ENCODE peak calls at places on chromosomes 13 and 19, in four cellular contexts. T is fibroblast of lung, I is PC-3, Z is IMR-90. X is an unnamed sample.

GRCh38 chr19:21568816-21569496 is 63.6 kb downstream of the ZNF429 start:
- DNase-seq in T (peak), I (no peak), Z (peak), X (peak)

GRCh38 chr19:45250832-45251451 is at the start of gene MARK4:
- DNase-seq in T (peak), I (peak), Z (peak), X (peak)

GRCh38 chr13:71169125-71169524 is 697.9 kb downstream of the DACH1 start:
- DNase-seq in T (peak), I (no peak), Z (no peak), X (no peak)

GRCh38 chr13:70237131-70237530 is 128.9 kb upstream of the KLHL1 start:
- DNase-seq in T (no peak), I (no peak), Z (no peak), X (no peak)

GRCh38 chr19:18940791-18941627 is at the start of gene HOMER3:
- DNase-seq in T (peak), I (peak), Z (peak), X (peak)

GRCh38 chr19:7109678-7110289 is 40.3 kb downstream of the ZNF557 start:
- DNase-seq in T (no peak), I (no peak), Z (no peak), X (no peak)

GRCh38 chr13:113932060-113932459 is 41.8 kb downstream of the C13orf46 start:
- DNase-seq in T (no peak), I (no peak), Z (no peak), X (peak)

GRCh38 chr13:39263033-39263432 is 224.8 kb downstream of the NHLRC3 start:
- DNase-seq in T (peak), I (peak), Z (peak), X (no peak)

GRCh38 chr13:46295531-46296464 is 84.1 kb downstream of the LRRC63 start:
- DNase-seq in T (peak), I (peak), Z (peak), X (no peak)

GRCh38 chr13:42361701-42362100 is 89.7 kb downstream of the AKAP11 start:
- DNase-seq in T (peak), I (no peak), Z (no peak), X (no peak)

GRCh38 chr13:99418663-99419140 is 82.6 kb upstream of the TM9SF2 start:
- DNase-seq in T (no peak), I (no peak), Z (no peak), X (no peak)

GRCh38 chr13:98080280-98080679 is 62.6 kb upstream of the FARP1 start:
- DNase-seq in T (no peak), I (no peak), Z (no peak), X (no peak)

GRCh38 chr19:12603714-12604113 is 6.9 kb downstream of the ZNF490 start:
- DNase-seq in T (peak), I (no peak), Z (peak), X (no peak)

GRCh38 chr13:76965759-76966421 is 17.6 kb downstream of the ACOD1 start:
- DNase-seq in T (peak), I (peak), Z (peak), X (no peak)

GRCh38 chr13:35292329-35292728 is 184.2 kb downstream of the MAB21L1 start:
- DNase-seq in T (no peak), I (no peak), Z (no peak), X (no peak)

GRCh38 chr13:98262307-98262706 is 85.2 kb upstream of the RNF113B start:
- DNase-seq in T (no peak), I (no peak), Z (no peak), X (no peak)

GRCh38 chr19:16582486-16583261 is 10.5 kb upstream of the SLC35E1 start:
- DNase-seq in T (no peak), I (no peak), Z (no peak), X (no peak)

GRCh38 chr19:16579381-16579780 is 7.2 kb upstream of the SLC35E1 start:
- DNase-seq in T (no peak), I (no peak), Z (no peak), X (no peak)

GRCh38 chr19:16581145-16581970 is 9.1 kb upstream of the SLC35E1 start:
- DNase-seq in T (no peak), I (no peak), Z (no peak), X (no peak)

GRCh38 chr19:16584825-16585801 is 12.9 kb upstream of the SLC35E1 start:
- DNase-seq in T (no peak), I (no peak), Z (no peak), X (no peak)

DNA sequence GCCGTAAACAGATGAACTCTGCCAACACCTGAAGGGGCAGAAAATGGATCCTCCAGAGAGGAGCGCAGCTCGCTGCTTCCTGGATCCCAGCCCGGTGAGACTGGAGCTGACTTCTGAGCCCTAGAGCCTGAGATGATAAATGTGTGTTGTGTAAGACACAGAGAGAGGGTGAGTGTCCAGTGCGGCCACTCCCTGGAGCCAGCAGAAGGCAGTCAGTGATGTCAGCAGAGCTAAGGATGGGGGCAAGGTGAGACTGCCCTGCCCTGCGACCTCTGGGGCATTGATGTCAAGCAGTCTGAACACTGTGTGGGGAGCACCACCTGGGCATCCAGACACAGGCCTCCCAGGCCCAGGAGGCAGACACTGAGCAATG is 9.7 kb upstream of the SLC35E1 start:
- DNase-seq in T (peak), I (no peak), Z (peak), X (no peak)
- H3K9ac ChIP-seq in T (no peak), I (no peak), Z (no peak), X (peak)

GRCh38 chr19:52291781-52292180 is 5.2 kb upstream of the ZNF480 start:
- DNase-seq in T (no peak), I (no peak), Z (no peak), X (no peak)

GRCh38 chr19:52297601-52298358 is 811 bp downstream of the ZNF480 start:
- DNase-seq in T (peak), I (no peak), Z (peak), X (no peak)

GRCh38 chr19:52296400-52296772 is 583 bp upstream of the ZNF480 start:
- DNase-seq in T (no peak), I (peak), Z (no peak), X (no peak)

DNA sequence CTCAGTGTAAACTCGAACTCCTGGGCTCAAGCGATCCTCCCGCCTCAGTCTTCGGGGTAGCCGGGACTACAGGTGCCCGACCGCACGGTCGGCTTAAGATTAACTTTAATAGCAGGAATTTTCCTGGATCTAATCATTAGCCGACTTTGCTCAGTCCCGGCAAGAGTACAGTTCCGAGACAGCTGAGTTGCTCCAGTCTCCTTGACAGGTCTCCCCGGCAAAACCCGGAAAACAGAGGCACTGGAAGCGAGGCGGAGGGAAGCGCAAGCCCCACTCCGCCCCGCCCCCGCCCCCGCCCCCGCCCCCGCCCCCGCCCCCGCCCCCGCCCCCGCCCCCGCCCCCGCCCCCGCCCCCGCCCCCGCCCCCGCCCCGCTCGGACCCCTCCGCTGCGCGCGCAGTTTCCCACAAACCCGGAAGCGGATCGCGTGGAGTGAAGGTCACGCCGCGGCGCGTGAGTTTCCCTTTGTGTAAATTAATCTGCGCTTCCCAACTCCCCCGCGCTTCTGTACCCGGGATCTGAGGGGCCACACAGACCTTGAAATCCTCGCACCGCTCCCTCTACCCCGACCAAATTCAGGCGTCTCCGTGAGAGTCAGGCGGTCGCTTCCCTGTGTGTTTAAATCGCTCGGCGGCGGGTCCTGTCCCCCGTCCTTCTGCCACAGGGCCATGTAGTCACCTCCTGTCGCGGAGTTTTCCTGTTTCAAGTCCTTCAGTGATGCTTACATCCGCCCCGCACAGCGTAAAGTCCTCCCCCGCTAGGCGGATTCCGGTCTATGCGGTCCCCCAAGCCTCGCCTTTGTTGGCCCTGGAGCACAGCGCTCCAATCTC is at the start of gene ZNF480:
- DNase-seq in T (peak), I (peak), Z (peak), X (peak)
- TF ChIP-seq CTCF in T (no peak), I (no peak), Z (peak), X (peak)

GRCh38 chr19:50331187-50332013 is 2.2 kb upstream of the KCNC3 start:
- DNase-seq in T (no peak), I (no peak), Z (no peak), X (no peak)
- H3K4me3 ChIP-seq in T (no peak), I (peak), Z (no peak), X (peak)

DNA sequence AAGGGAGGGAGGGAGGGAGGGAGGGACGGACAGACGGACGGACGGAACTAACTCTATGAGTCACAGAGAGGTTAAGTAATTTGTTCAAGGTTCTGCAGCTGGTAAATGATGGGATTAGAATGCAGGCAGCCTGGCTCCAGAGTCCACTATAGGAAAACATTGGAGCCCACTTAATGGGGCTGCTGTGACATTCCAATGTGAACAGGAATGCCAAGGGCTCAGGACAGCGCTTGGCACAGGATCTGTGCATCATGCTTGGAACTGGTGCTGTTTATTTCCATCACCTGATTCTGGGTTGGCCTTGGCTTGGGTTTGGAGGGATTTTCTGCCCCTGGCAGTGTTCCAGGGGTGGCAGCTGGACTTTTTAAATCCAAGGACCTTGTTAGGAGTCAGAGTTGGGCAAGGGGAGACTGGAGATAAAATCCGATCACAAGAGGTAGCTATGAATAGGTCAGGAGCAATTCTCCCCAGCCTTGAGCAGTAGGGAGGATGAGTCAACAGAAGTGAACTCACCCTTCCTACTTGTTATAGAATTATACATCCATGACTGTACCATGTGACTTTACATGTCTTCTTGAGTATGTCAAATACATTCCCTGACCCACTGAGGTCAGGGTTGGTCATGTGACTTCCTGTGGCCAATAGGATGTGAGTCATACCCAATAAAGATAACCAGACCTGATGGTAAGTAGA is 7.8 kb upstream of the HIF3A start:
- DNase-seq in T (peak), I (peak), Z (peak), X (no peak)
- H3K9ac ChIP-seq in T (no peak), I (peak), Z (no peak), X (no peak)

DNA sequence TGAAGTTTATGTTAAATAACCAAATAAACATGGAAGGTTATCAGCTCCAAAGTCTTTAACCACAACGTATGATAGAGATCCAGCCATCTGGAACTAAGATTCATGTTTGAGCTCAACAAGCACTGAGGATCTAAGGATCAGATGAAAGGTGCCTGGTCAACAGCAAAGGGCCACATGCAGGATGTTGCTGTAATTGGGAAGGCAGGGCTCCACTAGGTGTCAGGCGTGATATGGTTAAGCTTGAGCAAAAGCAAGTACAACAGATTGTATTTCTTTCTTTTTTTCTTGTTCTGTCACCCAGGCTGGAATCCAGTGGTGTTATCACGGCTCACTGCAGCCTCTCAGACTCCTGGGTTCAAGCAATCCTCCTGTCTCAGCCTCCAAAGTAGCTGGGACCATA is 12.0 kb downstream of the EBPL start:
- DNase-seq in T (peak), I (no peak), Z (peak), X (no peak)
- TF ChIP-seq CTCF in T (peak), I (peak), Z (peak), X (peak)

DNA sequence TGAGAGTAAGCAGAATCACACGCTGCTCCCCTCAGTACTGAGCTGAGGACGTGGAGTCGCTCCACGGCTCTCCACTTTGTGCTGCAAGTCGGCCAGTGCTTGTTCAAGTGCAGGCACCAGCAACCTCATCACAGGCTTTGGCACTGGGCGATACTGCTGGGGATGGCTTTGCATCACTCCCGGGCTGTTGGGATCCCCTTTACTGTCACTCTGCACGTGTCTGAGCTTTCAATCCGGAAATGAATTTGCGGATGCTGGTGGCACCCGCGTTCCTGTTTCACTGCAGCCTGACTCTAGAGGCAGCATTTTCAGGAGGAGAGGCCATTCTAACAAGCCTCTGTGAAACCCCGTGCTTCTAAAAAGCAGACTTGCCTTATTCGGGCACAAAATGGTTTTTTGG is 19.1 kb downstream of the SMARCA4 start:
- DNase-seq in T (peak), I (no peak), Z (no peak), X (no peak)
- H3K4me3 ChIP-seq in T (peak), I (no peak), Z (no peak), X (peak)

GRCh38 chr13:51921790-51922740 is 60.3 kb downstream of the CCDC70 start:
- DNase-seq in T (peak), I (no peak), Z (peak), X (no peak)

GRCh38 chr13:51919531-51919930 is 57.8 kb downstream of the CCDC70 start:
- DNase-seq in T (no peak), I (peak), Z (no peak), X (no peak)

GRCh38 chr13:51922771-51923480 is 61.2 kb downstream of the CCDC70 start:
- DNase-seq in T (no peak), I (no peak), Z (no peak), X (no peak)

GRCh38 chr13:51920786-51921185 is 59.0 kb downstream of the CCDC70 start:
- DNase-seq in T (no peak), I (no peak), Z (no peak), X (no peak)

DNA sequence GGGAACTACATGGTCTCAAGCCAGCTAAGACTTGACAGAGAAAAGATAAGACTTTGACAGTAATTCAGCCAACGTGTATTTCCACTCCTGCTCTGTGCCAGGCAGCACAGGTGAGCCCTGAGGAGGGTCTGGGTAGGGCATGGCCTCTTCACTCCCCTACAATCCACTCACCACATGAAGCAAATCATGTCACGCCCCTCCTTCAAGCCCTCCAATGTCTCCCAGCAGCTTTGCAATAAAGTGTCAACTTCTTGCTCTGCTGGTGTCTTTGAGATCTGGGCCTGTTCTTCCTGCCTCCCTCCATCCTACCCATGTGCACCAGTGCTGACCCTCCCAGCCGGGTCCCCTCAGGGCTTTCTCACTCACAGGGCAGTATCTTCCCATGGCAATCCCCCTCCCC is 58.5 kb downstream of the CCDC70 start:
- DNase-seq in T (no peak), I (no peak), Z (no peak), X (no peak)
- H3K9ac ChIP-seq in T (no peak), I (no peak), Z (no peak), X (no peak)

X was measured in kidney.